ENCODE peak calls at places on chromosomes 4 and X, in five cellular contexts. One of them, this sample, is unnamed.

GRCh38 chrX:134520860-134521390 is 61.0 kb downstream of the HPRT1 start:
- DNase-seq in LoVo: peak
- DNase-seq in thoracic aorta: no peak
- DNase-seq in GM19239: no peak
- DNase-seq in sciatic nerve: no peak
- DNase-seq in this sample: peak

GRCh38 chr4:8144359-8144758 is 14.3 kb downstream of the ABLIM2 start:
- DNase-seq in LoVo: no peak
- DNase-seq in GM19239: no peak
- DNase-seq in thoracic aorta: no peak
- DNase-seq in sciatic nerve: no peak
- DNase-seq in this sample: no peak

GRCh38 chrX:40496728-40497127 is 84.0 kb upstream of the ATP6AP2 start:
- DNase-seq in sciatic nerve: no peak
- DNase-seq in thoracic aorta: no peak
- DNase-seq in LoVo: no peak
- DNase-seq in GM19239: no peak
- DNase-seq in this sample: no peak

GRCh38 chr4:145055533-145056257 is 42.3 kb downstream of the ANAPC10 start:
- DNase-seq in sciatic nerve: no peak
- DNase-seq in GM19239: no peak
- DNase-seq in thoracic aorta: no peak
- DNase-seq in LoVo: no peak
- DNase-seq in this sample: no peak

GRCh38 chr4:149031399-149031798 is 589.2 kb upstream of the NR3C2 start:
- DNase-seq in thoracic aorta: no peak
- DNase-seq in LoVo: peak
- DNase-seq in GM19239: no peak
- DNase-seq in sciatic nerve: no peak
- DNase-seq in this sample: peak

GRCh38 chr4:10960386-10960785 is 275.8 kb upstream of the CLNK start:
- DNase-seq in thoracic aorta: no peak
- DNase-seq in GM19239: no peak
- DNase-seq in LoVo: no peak
- DNase-seq in sciatic nerve: no peak
- DNase-seq in this sample: no peak

GRCh38 chrX:11881485-11882170 is 123.6 kb downstream of the MSL3 start:
- DNase-seq in thoracic aorta: no peak
- DNase-seq in sciatic nerve: no peak
- DNase-seq in GM19239: no peak
- DNase-seq in LoVo: no peak
- DNase-seq in this sample: no peak

GRCh38 chr4:6769138-6769983 is 13.2 kb upstream of the KIAA0232 start:
- DNase-seq in GM19239: no peak
- DNase-seq in thoracic aorta: no peak
- DNase-seq in sciatic nerve: no peak
- DNase-seq in LoVo: no peak
- DNase-seq in this sample: no peak

GRCh38 chrX:154411322-154411980 is at the start of gene TAFAZZIN:
- DNase-seq in thoracic aorta: no peak
- DNase-seq in sciatic nerve: peak
- DNase-seq in LoVo: peak
- DNase-seq in GM19239: peak
- DNase-seq in this sample: peak

GRCh38 chr4:78332974-78333373 is 218.6 kb upstream of the ANXA3 start:
- DNase-seq in sciatic nerve: no peak
- DNase-seq in LoVo: no peak
- DNase-seq in thoracic aorta: no peak
- DNase-seq in GM19239: no peak
- DNase-seq in this sample: no peak

GRCh38 chr4:8568068-8568668 is 12.0 kb upstream of the GPR78 start:
- DNase-seq in thoracic aorta: no peak
- DNase-seq in LoVo: no peak
- DNase-seq in sciatic nerve: no peak
- DNase-seq in GM19239: no peak
- DNase-seq in this sample: no peak

GRCh38 chr4:87108142-87108546 is 112.3 kb downstream of the KLHL8 start:
- DNase-seq in GM19239: no peak
- DNase-seq in sciatic nerve: no peak
- DNase-seq in LoVo: no peak
- DNase-seq in thoracic aorta: peak
- DNase-seq in this sample: peak

GRCh38 chr4:138199568-138200235 is 42.4 kb downstream of the SLC7A11 start:
- DNase-seq in GM19239: no peak
- DNase-seq in thoracic aorta: no peak
- DNase-seq in sciatic nerve: no peak
- DNase-seq in LoVo: peak
- DNase-seq in this sample: peak

GRCh38 chrX:75158054-75158453 is 2.0 kb upstream of the ABCB7 start:
- DNase-seq in LoVo: no peak
- DNase-seq in GM19239: no peak
- DNase-seq in sciatic nerve: no peak
- DNase-seq in thoracic aorta: no peak
- DNase-seq in this sample: no peak

GRCh38 chrX:154730271-154730883 is 20.5 kb downstream of the GAB3 start:
- DNase-seq in sciatic nerve: peak
- DNase-seq in thoracic aorta: no peak
- DNase-seq in LoVo: no peak
- DNase-seq in GM19239: no peak
- DNase-seq in this sample: no peak

GRCh38 chrX:7083468-7084396 is 63.8 kb upstream of the STS start:
- DNase-seq in LoVo: peak
- DNase-seq in GM19239: no peak
- DNase-seq in sciatic nerve: no peak
- DNase-seq in thoracic aorta: no peak
- DNase-seq in this sample: peak

GRCh38 chrX:85836868-85837267 is 210.5 kb downstream of the CHM start:
- DNase-seq in sciatic nerve: no peak
- DNase-seq in LoVo: no peak
- DNase-seq in GM19239: no peak
- DNase-seq in thoracic aorta: no peak
- DNase-seq in this sample: no peak

GRCh38 chr4:48898733-48899431 is 7.7 kb downstream of the OCIAD2 start:
- DNase-seq in sciatic nerve: no peak
- DNase-seq in GM19239: no peak
- DNase-seq in LoVo: no peak
- DNase-seq in thoracic aorta: no peak
- DNase-seq in this sample: no peak

GRCh38 chr4:88457307-88458090 is 580 bp downstream of the HERC5 start:
- DNase-seq in LoVo: no peak
- DNase-seq in sciatic nerve: peak
- DNase-seq in thoracic aorta: no peak
- DNase-seq in GM19239: peak
- DNase-seq in this sample: no peak

GRCh38 chrX:13287816-13288215 is 32.0 kb downstream of the ATXN3L start:
- DNase-seq in GM19239: no peak
- DNase-seq in sciatic nerve: no peak
- DNase-seq in LoVo: no peak
- DNase-seq in thoracic aorta: no peak
- DNase-seq in this sample: peak